ENCODE peak calls at places on chromosomes 5 and 9, in nine cellular contexts. H is choroid plexus epithelial cell, Y is glutamatergic neuron, N is Calu3, C is AG10803, J is right lobe of liver, U is endothelial cell, W is neural progenitor cell, O is activated B cell treated with CpG ODN at 0.5 μM for 24 hours. B is an unnamed sample.

GRCh38 chr9:123796618-123797484 is 133.1 kb downstream of the DENND1A start:
- DNase-seq in H (no peak), J (no peak), U (no peak), W (no peak), N (no peak), C (no peak), Y (no peak), O (no peak), B (no peak)

GRCh38 chr5:30832519-30832918 is 361.0 kb upstream of the CDH6 start:
- DNase-seq in W (no peak), O (no peak), Y (no peak), J (no peak), H (peak), C (no peak), U (no peak), N (no peak), B (no peak)

GRCh38 chr9:116193636-116194035 is 40.0 kb downstream of the PAPPA start:
- DNase-seq in O (no peak), J (no peak), C (peak), H (peak), Y (no peak), W (no peak), N (no peak), U (no peak), B (peak)

GRCh38 chr9:111483419-111483861 is 743 bp downstream of the ECPAS start:
- DNase-seq in C (no peak), J (no peak), H (no peak), O (no peak), W (no peak), Y (peak), U (no peak), N (no peak), B (no peak)

GRCh38 chr5:178373711-178374110 is 141.1 kb upstream of the PHYKPL start:
- DNase-seq in J (no peak), Y (no peak), C (no peak), W (no peak), O (no peak), N (no peak), U (no peak), H (no peak), B (no peak)

GRCh38 chr9:34629492-34629809 is 585 bp upstream of the ARID3C start:
- DNase-seq in J (no peak), H (no peak), N (no peak), O (no peak), U (no peak), W (no peak), Y (no peak), C (no peak), B (no peak)

GRCh38 chr9:25917593-25918426 is 239.6 kb upstream of the TUSC1 start:
- DNase-seq in C (peak), O (no peak), N (no peak), U (no peak), J (no peak), W (no peak), H (no peak), Y (no peak), B (peak)

GRCh38 chr5:125043781-125044391 is 297.4 kb upstream of the ZNF608 start:
- DNase-seq in C (peak), U (no peak), O (no peak), N (peak), H (peak), W (no peak), Y (no peak), J (peak), B (peak)

GRCh38 chr5:178786424-178786823 is 56.0 kb upstream of the ZNF354A start:
- DNase-seq in U (no peak), J (no peak), W (no peak), N (no peak), O (no peak), H (no peak), Y (no peak), C (no peak), B (no peak)

GRCh38 chr5:38601843-38602424 is 45.5 kb upstream of the LIFR start:
- DNase-seq in C (no peak), Y (no peak), J (no peak), H (peak), O (no peak), N (no peak), U (no peak), W (no peak), B (peak)

GRCh38 chr5:176822426-176823075 is 12.2 kb downstream of the UNC5A start:
- DNase-seq in H (no peak), U (no peak), O (no peak), W (no peak), N (peak), J (no peak), Y (no peak), C (no peak), B (peak)

GRCh38 chr9:137454506-137455360 is 4.4 kb downstream of the NSMF start:
- DNase-seq in O (no peak), W (peak), C (peak), Y (peak), H (peak), U (peak), N (no peak), J (peak), B (no peak)

GRCh38 chr9:114007991-114008666 is 70.0 kb downstream of the AMBP start:
- DNase-seq in C (no peak), N (no peak), H (no peak), U (peak), J (peak), Y (no peak), W (no peak), O (peak), B (no peak)

GRCh38 chr5:180135128-180135955 is 63.8 kb upstream of the RNF130 start:
- DNase-seq in H (peak), O (no peak), U (no peak), J (no peak), N (peak), C (peak), W (no peak), Y (no peak), B (peak)

GRCh38 chr9:105089874-105090273 is 154.6 kb upstream of the SLC44A1 start:
- DNase-seq in N (no peak), O (no peak), Y (no peak), U (no peak), C (no peak), W (no peak), J (no peak), H (no peak), B (no peak)

GRCh38 chr5:176658817-176659216 is 11.5 kb downstream of the TSPAN17 start:
- DNase-seq in H (peak), N (peak), W (no peak), Y (no peak), U (no peak), J (no peak), C (peak), O (no peak), B (no peak)

DNA sequence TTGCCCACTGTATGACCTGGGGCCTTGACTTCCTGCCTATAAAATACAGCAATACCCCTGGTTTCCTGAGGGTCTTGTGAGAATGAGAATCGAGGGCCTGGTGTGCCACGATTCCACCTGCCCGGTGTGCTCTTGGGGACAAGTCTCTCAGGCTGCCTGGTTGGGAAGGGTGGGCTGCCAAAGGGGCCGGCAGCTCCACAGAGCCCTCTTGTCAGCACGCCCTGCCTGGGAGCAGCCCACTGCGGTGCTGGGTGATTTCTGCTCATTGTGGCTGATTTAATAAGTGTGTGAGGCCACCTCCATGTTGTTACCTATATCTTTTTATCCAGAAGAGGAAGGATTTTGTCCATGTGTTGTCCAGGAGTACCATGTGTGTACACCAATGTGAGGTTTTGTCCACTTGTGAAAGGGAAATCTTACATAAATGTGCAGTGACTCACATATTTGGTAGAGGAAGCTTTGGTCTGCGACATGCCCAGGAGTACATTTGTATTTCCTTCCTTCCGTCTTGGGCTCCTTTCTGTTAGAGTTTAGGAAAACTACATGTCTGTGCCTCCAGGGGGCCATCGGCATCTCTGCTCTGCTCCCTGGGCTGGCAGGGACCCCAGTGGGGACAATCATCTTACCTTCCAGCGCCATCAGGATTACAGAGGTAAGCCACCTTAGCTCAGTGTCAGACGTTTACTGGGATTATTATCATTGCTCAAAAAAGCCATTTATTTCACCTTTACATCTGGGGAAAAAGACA is 108.6 kb downstream of the PHF2 start:
- DNase-seq in H (peak), Y (no peak), W (peak), U (no peak), O (no peak), N (no peak), J (no peak), C (peak), B (no peak)
- TF ChIP-seq CTCF in H (peak), Y (peak), W (peak), U (no peak), O (no peak), N (no peak), J (no peak), C (peak), B (peak)

GRCh38 chr5:67243944-67244343 is 47.3 kb upstream of the CD180 start:
- DNase-seq in H (no peak), J (no peak), W (no peak), U (no peak), N (no peak), C (no peak), Y (no peak), O (no peak), B (no peak)

GRCh38 chr5:67241326-67241725 is 44.7 kb upstream of the CD180 start:
- DNase-seq in Y (no peak), U (no peak), O (no peak), H (no peak), C (no peak), W (no peak), J (no peak), N (no peak), B (no peak)

GRCh38 chr5:67238191-67238590 is 41.6 kb upstream of the CD180 start:
- DNase-seq in C (no peak), W (no peak), O (no peak), U (no peak), J (no peak), H (no peak), Y (no peak), N (no peak), B (peak)

GRCh38 chr5:67243349-67243748 is 46.8 kb upstream of the CD180 start:
- DNase-seq in N (no peak), J (no peak), O (no peak), H (no peak), U (no peak), C (no peak), Y (no peak), W (no peak), B (no peak)

DNA sequence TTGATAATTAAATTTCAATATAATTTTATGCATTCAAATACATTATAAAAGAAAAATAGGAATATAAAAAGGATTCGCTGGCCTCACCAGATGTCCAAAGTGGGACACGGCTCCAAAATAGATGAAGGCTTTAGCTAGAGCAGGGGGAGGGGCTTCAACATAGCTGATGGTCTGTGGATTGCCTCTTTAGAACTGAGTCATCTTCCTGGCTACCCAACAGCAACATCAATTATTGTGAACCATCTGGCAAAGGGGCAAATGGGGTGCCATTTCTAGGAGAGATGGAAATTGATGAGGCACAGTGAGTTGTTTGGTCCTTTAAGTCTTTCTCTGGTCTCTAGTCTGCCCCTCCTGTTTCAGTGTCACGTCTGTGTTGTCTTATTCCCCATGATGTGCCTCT is 44.2 kb upstream of the CD180 start:
- DNase-seq in O (no peak), J (no peak), N (no peak), U (no peak), W (no peak), H (no peak), Y (no peak), C (no peak), B (no peak)
- TF ChIP-seq CTCF in O (no peak), J (no peak), N (no peak), U (no peak), W (no peak), H (no peak), Y (no peak), C (no peak), B (no peak)

GRCh38 chr9:122162415-122162814 is 2.7 kb downstream of the MORN5 start:
- DNase-seq in Y (no peak), C (no peak), U (no peak), H (no peak), O (no peak), J (no peak), N (no peak), W (no peak), B (no peak)

GRCh38 chr9:122158202-122158601 is 1.4 kb downstream of the NDUFA8 start:
- DNase-seq in Y (peak), U (peak), N (no peak), O (no peak), H (peak), J (no peak), C (peak), W (peak), B (peak)

GRCh38 chr9:122159925-122160246 is 178 bp downstream of the MORN5 start:
- DNase-seq in J (no peak), H (no peak), C (no peak), U (no peak), N (no peak), Y (no peak), O (no peak), W (no peak), B (no peak)

GRCh38 chr9:122164286-122164685 is 4.6 kb downstream of the MORN5 start:
- DNase-seq in U (no peak), W (no peak), Y (no peak), C (no peak), J (no peak), H (no peak), O (no peak), N (no peak), B (no peak)

GRCh38 chr9:122159026-122159924 is at the start of the genes MORN5 and NDUFA8:
- DNase-seq in N (peak), C (peak), U (peak), J (peak), O (peak), Y (peak), H (peak), W (peak), B (peak)
- TF ChIP-seq CTCF in N (no peak), C (peak), U (no peak), J (peak), O (no peak), Y (no peak), H (no peak), W (no peak), B (no peak)

DNA sequence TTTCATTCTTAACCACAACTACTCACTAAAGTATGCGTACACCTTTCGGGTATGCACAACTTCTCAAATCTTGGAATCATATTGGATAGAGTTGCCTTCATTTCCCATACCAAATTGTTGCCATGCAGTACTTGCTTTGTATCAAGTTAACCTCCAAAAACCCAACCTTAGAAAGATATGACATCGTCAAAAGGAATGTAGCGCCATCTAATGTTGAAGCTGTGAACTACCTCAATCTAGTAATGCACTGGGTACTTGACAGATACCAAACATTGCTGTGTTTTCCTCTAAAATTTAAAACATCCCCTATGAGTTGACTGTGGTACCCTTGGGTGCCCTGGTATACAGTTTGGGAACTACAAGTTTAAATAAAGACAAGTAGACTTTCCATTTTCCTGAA is 318.4 kb downstream of the ARL15 start:
- DNase-seq in O (no peak), H (peak), Y (no peak), U (peak), C (no peak), W (no peak), J (no peak), N (no peak), B (peak)
- TF ChIP-seq CTCF in O (no peak), H (peak), Y (peak), U (peak), C (peak), W (peak), J (peak), N (no peak), B (peak)

GRCh38 chr9:127742435-127743088 is 7.5 kb upstream of the TOR2A start:
- DNase-seq in C (peak), O (no peak), U (no peak), H (no peak), W (peak), N (peak), J (no peak), Y (peak), B (no peak)

GRCh38 chr9:127744407-127745110 is 9.5 kb upstream of the TOR2A start:
- DNase-seq in N (no peak), J (no peak), Y (no peak), C (no peak), U (no peak), W (no peak), O (no peak), H (no peak), B (no peak)

GRCh38 chr9:127751269-127752054 is 16.4 kb upstream of the TOR2A start:
- DNase-seq in Y (no peak), J (no peak), H (peak), O (no peak), N (peak), C (peak), U (peak), W (peak), B (peak)

GRCh38 chr9:127749090-127749787 is 14.1 kb upstream of the TOR2A start:
- DNase-seq in W (no peak), O (no peak), C (no peak), N (no peak), H (no peak), U (no peak), Y (no peak), J (no peak), B (no peak)

DNA sequence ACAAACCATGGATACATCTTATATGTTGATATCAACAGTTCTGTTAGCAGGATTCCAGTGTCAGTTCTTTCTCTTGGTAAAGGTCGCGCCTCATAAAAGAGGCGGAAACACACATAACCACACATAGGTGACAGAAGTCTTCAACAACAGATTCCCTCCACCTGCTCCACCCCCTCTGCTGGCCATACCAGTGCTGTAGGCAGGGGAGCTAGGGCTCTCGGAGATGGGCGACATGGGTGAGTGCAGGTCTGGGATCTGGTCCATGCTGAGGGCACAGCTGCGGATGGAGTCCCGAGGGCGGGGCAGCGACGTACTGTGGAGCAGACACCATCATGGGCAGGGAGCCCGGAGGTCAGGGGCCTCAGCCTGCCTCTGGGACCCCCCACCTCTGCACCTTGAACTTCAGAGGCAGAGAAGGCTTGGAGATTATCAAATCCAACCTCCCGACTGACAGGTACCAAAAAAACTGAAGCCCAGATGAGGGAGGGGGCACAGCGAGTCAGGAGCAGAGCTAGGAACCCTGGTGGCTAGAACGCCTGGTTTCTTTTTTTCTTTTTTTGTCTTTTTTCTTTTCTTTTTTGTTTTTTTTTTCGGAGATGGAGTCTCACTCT is 12.0 kb upstream of the TOR2A start:
- DNase-seq in Y (no peak), N (no peak), H (no peak), U (no peak), C (no peak), J (no peak), W (no peak), O (no peak), B (no peak)
- TF ChIP-seq CTCF in Y (no peak), N (no peak), H (peak), U (no peak), C (no peak), J (no peak), W (no peak), O (no peak), B (no peak)

GRCh38 chr5:62206150-62206829 is 99.7 kb upstream of the KIF2A start:
- DNase-seq in J (no peak), W (peak), N (peak), O (no peak), Y (no peak), H (peak), C (peak), U (peak), B (peak)
- TF ChIP-seq CTCF in J (no peak), W (peak), N (no peak), O (no peak), Y (no peak), H (peak), C (peak), U (no peak), B (no peak)

DNA sequence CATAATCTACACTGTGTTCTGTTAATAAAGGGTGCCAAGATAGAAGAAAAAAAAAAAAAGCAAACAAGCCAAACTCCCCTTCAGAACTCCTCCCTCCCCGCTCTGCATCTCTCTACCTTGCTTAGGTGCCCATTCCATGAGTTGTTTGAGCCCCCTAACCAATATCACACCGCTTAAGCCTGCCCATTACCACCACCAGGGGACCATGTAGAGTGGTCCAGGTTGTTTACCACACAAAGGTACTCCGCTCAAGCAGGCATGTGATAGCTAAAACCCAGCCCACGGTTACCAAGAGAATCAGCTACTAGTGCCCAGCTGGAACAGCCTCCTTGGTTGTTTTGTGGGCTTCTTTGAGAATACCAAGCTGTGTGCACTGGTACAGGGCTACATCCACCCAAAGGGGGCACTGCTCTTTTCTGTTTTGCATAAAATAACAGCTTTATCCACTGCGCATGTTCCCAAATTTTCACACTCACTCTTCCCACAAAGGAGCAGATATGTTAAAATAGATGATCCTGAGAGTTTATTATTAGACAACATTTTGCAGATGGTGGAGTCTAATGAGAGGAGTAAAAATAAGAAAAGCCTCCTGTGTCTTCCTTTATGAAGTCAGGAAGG is 304.1 kb downstream of the DEPDC1B start:
- DNase-seq in C (no peak), W (peak), O (no peak), H (peak), U (no peak), Y (no peak), N (no peak), J (no peak), B (no peak)
- TF ChIP-seq CTCF in C (no peak), W (peak), O (no peak), H (peak), U (peak), Y (no peak), N (no peak), J (no peak), B (no peak)